ENCODE peak calls at places on chromosome 21, in six cellular contexts. P is SK-N-SH, L is astrocyte, V is PC-3, T is neural progenitor cell, A is mammary epithelial cell. F is an unnamed sample. For H3K4me1 and H3K9me3, the result is how much of the 10 kb centered on the place peaks cover.

GRCh38 chr21:42489006-42489563 is 6.9 kb downstream of the RSPH1 start:
- DNase-seq in P (no peak), L (no peak), V (no peak), T (no peak), A (no peak), F (no peak)

GRCh38 chr21:42002421-42002958 is 7.7 kb downstream of the ZBTB21 start:
- DNase-seq in P (no peak), L (peak), V (peak), T (no peak), A (peak), F (no peak)

GRCh38 chr21:42674351-42674940 is 21.0 kb downstream of the PDE9A start:
- DNase-seq in P (peak), L (no peak), V (no peak), T (peak), A (no peak), F (no peak)

GRCh38 chr21:30628109-30628508 is 6.9 kb upstream of the KRTAP20-2 start:
- DNase-seq in P (no peak), L (no peak), V (no peak), T (no peak), A (no peak), F (no peak)

GRCh38 chr21:42699196-42699595 is 45.8 kb downstream of the PDE9A start:
- DNase-seq in P (no peak), L (no peak), V (no peak), T (no peak), A (no peak), F (no peak)

GRCh38 chr21:35697321-35697808 is 363.0 kb downstream of the SETD4 start:
- DNase-seq in P (no peak), L (peak), V (no peak), T (no peak), A (peak), F (peak)

GRCh38 chr21:36155603-36156338 is 853 bp upstream of the DOP1B start:
- DNase-seq in P (no peak), L (no peak), V (peak), T (peak), A (peak), F (no peak)

GRCh38 chr21:42850866-42851391 is 28.4 kb downstream of the WDR4 start:
- DNase-seq in P (peak), L (no peak), V (peak), T (peak), A (no peak), F (peak)

GRCh38 chr21:35147439-35147838 is 98.3 kb upstream of the RUNX1 start:
- DNase-seq in P (no peak), L (peak), V (peak), T (no peak), A (peak), F (no peak)

GRCh38 chr21:27532081-27532480 is 565.2 kb upstream of the ADAMTS5 start:
- DNase-seq in P (no peak), L (peak), V (peak), T (no peak), A (no peak), F (no peak)

GRCh38 chr21:15732290-15732995 is 2.7 kb downstream of the USP25 start:
- DNase-seq in P (no peak), L (no peak), V (peak), T (no peak), A (peak), F (peak)
- H3K4me1 ChIP-seq in P (under half), L (under half), V (under half), T (under half), A (under half), F (half or more)

GRCh38 chr21:44443291-44443890 is 11.9 kb upstream of the LRRC3 start:
- DNase-seq in P (no peak), L (no peak), V (no peak), T (no peak), A (no peak), F (no peak)
- H3K4me2 ChIP-seq in P (no peak), L (no peak), V (no peak), T (no peak), A (no peak), F (no peak)

GRCh38 chr21:21187579-21187978 is 189.4 kb downstream of the NCAM2 start:
- DNase-seq in P (no peak), L (no peak), V (no peak), T (no peak), A (no peak), F (no peak)

GRCh38 chr21:21183092-21183491 is 184.9 kb downstream of the NCAM2 start:
- DNase-seq in P (no peak), L (no peak), V (no peak), T (no peak), A (no peak), F (no peak)

GRCh38 chr21:21184771-21185528 is 186.7 kb downstream of the NCAM2 start:
- DNase-seq in P (no peak), L (no peak), V (no peak), T (no peak), A (no peak), F (no peak)

GRCh38 chr21:21188513-21189188 is 190.4 kb downstream of the NCAM2 start:
- DNase-seq in P (no peak), L (no peak), V (no peak), T (no peak), A (no peak), F (no peak)
- H3K9me3 ChIP-seq in P (under half), L (under half), V (under half), T (under half), A (under half), F (under half)

DNA sequence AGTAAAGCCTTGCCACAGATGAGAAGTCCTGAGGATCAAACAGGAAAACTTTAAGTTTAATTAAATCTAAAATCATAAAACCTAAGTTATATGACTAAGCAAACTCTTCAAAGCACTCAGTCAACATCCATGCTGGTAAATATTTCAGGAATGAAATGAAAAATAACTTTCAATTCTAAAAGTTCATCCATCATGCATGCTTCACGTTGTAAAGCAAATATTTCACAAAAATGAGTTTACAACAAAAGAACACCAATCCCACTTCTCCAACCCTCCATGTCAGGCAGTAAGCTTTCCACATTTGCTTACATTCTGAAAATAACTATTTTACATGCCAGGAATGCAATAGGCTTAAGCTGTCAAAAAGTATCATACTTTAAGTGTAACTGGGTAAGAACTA is 16.8 kb downstream of the APP start:
- DNase-seq in P (no peak), L (peak), V (no peak), T (no peak), A (no peak), F (no peak)
- H3K4me1 ChIP-seq in P (under half), L (under half), V (under half), T (under half), A (under half), F (under half)

GRCh38 chr21:39094087-39094785 is 89.0 kb downstream of the PSMG1 start:
- DNase-seq in P (no peak), L (no peak), V (no peak), T (no peak), A (no peak), F (no peak)
- H3K4me2 ChIP-seq in P (no peak), L (no peak), V (no peak), T (no peak), A (no peak), F (no peak)

GRCh38 chr21:22691643-22692042 is 1693.4 kb downstream of the NCAM2 start:
- DNase-seq in P (no peak), L (no peak), V (no peak), T (no peak), A (no peak), F (no peak)
- H3K9me3 ChIP-seq in P (under half), L (under half), V (under half), T (under half), A (under half), F (under half)

GRCh38 chr21:38367646-38368045 is 110.9 kb downstream of the KCNJ15 start:
- DNase-seq in P (no peak), L (no peak), V (no peak), T (no peak), A (no peak), F (no peak)
- H3K4me1 ChIP-seq in P (under half), L (under half), V (under half), T (under half), A (under half), F (under half)

GRCh38 chr21:40688106-40688850 is 158.7 kb downstream of the DSCAM start:
- DNase-seq in P (no peak), L (no peak), V (no peak), T (no peak), A (no peak), F (no peak)

GRCh38 chr21:40683349-40683748 is 163.6 kb downstream of the DSCAM start:
- DNase-seq in P (no peak), L (no peak), V (no peak), T (no peak), A (no peak), F (no peak)

GRCh38 chr21:40686526-40686925 is 160.4 kb downstream of the DSCAM start:
- DNase-seq in P (no peak), L (no peak), V (no peak), T (peak), A (no peak), F (no peak)

GRCh38 chr21:40687625-40688024 is 159.3 kb downstream of the DSCAM start:
- DNase-seq in P (no peak), L (no peak), V (no peak), T (no peak), A (no peak), F (no peak)

DNA sequence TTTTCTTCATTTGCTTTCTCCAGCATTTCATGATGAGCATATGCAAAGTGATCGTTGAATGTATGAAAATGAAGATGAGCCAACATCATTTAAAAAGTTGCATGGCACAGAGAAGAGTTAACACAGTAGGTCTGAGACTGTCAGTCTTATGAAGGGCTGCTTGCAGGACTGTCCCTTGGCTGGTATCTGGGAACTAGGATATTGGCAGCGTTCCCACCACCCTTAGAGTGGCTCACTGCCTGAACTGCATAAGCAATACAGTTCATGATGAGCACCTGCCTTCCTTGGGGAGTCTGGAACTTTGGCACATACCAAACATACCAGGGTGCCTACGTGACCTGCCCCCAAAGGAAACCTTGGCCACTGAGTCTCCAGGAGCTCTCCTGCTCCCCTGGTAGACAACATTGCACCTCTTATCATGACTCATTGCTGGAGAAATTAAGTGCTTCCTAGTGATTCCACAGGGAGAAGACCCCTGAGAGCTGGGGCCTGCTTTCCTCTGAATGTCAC is 161.8 kb downstream of the DSCAM start:
- DNase-seq in P (no peak), L (no peak), V (no peak), T (no peak), A (no peak), F (no peak)
- H3K4me2 ChIP-seq in P (no peak), L (no peak), V (no peak), T (no peak), A (no peak), F (no peak)

GRCh38 chr21:19340303-19340702 is 936.7 kb upstream of the TMPRSS15 start:
- DNase-seq in P (no peak), L (no peak), V (no peak), T (no peak), A (no peak), F (no peak)

GRCh38 chr21:19343711-19344110 is 940.1 kb upstream of the TMPRSS15 start:
- DNase-seq in P (no peak), L (no peak), V (no peak), T (no peak), A (no peak), F (no peak)

GRCh38 chr21:19340954-19341353 is 937.4 kb upstream of the TMPRSS15 start:
- DNase-seq in P (no peak), L (no peak), V (no peak), T (no peak), A (no peak), F (no peak)
- H3K9me3 ChIP-seq in P (under half), L (under half), V (under half), T (under half), A (under half), F (under half)